ENCODE peak calls at places on chromosome 16, in ten cellular contexts. G is AG04450, B is uterus, S is mammary epithelial cell, L is endodermal cell, D is stomach, T is lower lobe of right lung, K is cardiac muscle cell, I is HL-60, N is colonic mucosa. J is an unnamed sample. For H3K27me3, the result is how much of the 10 kb centered on the place peaks cover.

GRCh38 chr16:16010194-16010593 is 60.8 kb downstream of the ABCC1 start:
- DNase-seq in L (no peak), N (no peak), K (no peak), G (no peak), S (no peak), I (no peak), B (no peak), T (no peak), D (no peak), J (no peak)

GRCh38 chr16:53598513-53599266 is 95.7 kb upstream of the AKTIP start:
- DNase-seq in N (no peak), T (no peak), G (no peak), S (no peak), L (no peak), B (no peak), K (no peak), D (no peak), I (no peak), J (no peak)

GRCh38 chr16:19375561-19376158 is 42.0 kb upstream of the TMC5 start:
- DNase-seq in K (peak), S (peak), I (no peak), G (peak), D (peak), T (no peak), B (peak), N (peak), L (peak), J (peak)

GRCh38 chr16:22023505-22023904 is 15.6 kb downstream of the MOSMO start:
- DNase-seq in I (no peak), K (no peak), S (no peak), D (no peak), G (no peak), B (no peak), N (no peak), L (no peak), T (no peak), J (no peak)

GRCh38 chr16:54817432-54817831 is 113.2 kb upstream of the IRX5 start:
- DNase-seq in T (no peak), N (no peak), B (no peak), L (peak), I (no peak), D (peak), S (peak), K (peak), G (no peak), J (no peak)

GRCh38 chr16:18931756-18932155 is 5.5 kb upstream of the SMG1 start:
- DNase-seq in L (no peak), D (no peak), N (no peak), T (no peak), K (no peak), G (no peak), B (no peak), I (no peak), S (no peak), J (no peak)

GRCh38 chr16:29007865-29008593 is 23.2 kb downstream of the LAT start:
- DNase-seq in T (no peak), B (no peak), K (peak), S (peak), N (no peak), G (peak), I (peak), D (no peak), L (no peak), J (no peak)

GRCh38 chr16:31487720-31488629 is 5.1 kb downstream of the SLC5A2 start:
- DNase-seq in N (peak), D (peak), I (peak), S (peak), G (no peak), K (peak), L (peak), B (no peak), T (peak), J (no peak)

GRCh38 chr16:12497558-12497957 is 306.1 kb downstream of the CPPED1 start:
- DNase-seq in N (no peak), T (no peak), S (no peak), B (no peak), I (no peak), D (no peak), G (no peak), L (no peak), K (no peak), J (no peak)

GRCh38 chr16:6725634-6726331 is 606.9 kb upstream of the RBFOX1 start:
- DNase-seq in I (no peak), T (no peak), N (no peak), K (no peak), S (no peak), L (no peak), D (no peak), B (no peak), G (no peak), J (no peak)

GRCh38 chr16:76059186-76059585 is 218.0 kb upstream of the CNTNAP4 start:
- DNase-seq in L (no peak), I (no peak), N (no peak), B (no peak), S (peak), D (no peak), K (no peak), T (no peak), G (no peak), J (no peak)

DNA sequence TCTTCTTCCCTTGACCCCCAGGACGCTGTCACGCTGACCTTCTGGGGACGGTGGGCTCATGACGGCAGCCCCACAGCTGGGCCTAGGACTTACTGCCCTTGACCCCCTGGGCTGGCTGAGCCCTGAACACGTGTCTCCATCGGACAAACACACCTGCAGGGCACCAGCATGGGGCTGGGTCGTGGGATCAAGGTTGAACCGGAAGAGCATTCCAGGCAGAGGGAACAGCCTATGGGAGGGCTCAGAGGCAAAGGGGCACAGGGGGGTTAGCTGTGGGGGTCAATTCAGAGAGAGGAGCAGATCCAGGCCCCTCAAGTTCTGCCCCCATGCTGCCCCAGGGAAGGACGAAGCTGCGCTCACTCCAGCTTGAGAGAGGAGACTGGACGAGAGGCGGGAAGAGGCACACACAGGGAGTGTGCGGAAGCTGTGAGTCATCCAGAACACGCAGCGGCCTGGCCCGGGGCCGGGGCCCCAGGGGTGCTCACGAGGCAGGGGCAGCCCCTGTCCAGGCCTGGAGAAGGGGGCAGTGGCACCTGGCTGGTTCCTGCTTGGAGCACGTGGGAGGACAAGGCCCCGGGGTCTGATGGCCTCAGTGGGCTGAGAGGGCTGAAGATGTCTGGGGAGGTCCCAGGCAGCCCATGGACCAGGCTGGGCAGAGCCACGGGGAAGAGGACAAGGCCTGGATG is 9.9 kb downstream of the SSTR5 start:
- DNase-seq in S (peak), N (no peak), T (no peak), D (no peak), G (no peak), I (no peak), L (no peak), B (no peak), K (peak), J (no peak)
- H3K27me3 ChIP-seq in S (under half), N (under half), T (half or more), D (half or more), G (under half), I (under half), L (under half), B (under half), K (under half), J (under half)

GRCh38 chr16:71893888-71894228 is 1.5 kb upstream of the IST1 start:
- DNase-seq in D (no peak), G (no peak), T (no peak), K (no peak), L (no peak), B (no peak), I (no peak), S (no peak), N (no peak), J (no peak)
- H3K4me3 ChIP-seq in D (peak), G (peak), T (peak), K (peak), L (peak), B (peak), I (peak), S (peak), N (peak), J (peak)

DNA sequence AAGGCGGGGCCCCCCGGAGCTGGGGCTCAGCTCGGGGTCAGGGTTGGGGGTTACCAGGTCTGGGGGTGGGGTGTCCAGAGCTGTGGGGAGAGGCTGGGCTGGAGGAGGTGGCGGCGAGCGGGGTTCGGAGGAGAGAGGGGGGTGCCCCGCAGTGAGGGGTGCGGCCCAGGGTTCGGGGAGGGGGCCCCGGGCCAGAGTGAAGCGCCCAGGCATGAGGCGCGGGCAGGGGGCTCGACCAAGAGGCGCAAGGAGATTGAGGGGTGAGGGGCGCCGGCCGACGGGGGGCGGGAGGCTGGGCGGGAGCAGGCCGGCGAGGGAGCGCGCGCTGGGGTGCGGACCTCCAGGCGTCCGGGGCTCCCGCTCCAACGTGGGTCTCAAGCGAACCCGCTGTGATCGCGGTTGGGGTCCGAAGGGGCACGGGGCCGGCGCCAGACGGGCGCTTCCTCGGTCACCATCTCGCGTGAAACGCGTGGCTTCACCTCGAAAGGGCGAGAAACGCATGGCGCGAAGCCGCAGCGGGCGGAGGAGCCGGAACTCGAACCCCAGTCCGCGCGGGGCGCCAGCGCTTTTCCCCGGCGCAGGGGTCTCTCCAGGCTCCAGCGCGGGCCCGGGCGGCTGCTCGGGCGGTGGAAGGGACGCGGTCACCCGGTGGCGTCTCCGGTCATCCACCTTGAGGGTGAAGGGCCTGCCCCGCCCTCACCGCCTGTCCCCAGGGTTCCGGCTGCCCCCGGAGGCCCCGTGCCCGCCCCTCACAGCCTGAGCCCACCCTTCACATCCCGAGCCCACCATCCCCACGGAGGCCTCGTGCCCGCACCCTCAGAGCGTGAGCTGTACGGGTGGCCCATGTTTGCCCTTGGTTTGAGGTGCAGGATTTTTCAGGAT is 856 bp downstream of the CPNE7 start:
- DNase-seq in N (no peak), L (no peak), K (no peak), T (no peak), I (no peak), G (no peak), D (no peak), S (no peak), B (no peak), J (no peak)
- TF ChIP-seq CTCF in N (no peak), L (no peak), K (no peak), T (no peak), I (no peak), G (no peak), D (no peak), S (no peak), B (no peak), J (no peak)

GRCh38 chr16:85537331-85537788 is 75.8 kb upstream of the GSE1 start:
- DNase-seq in D (no peak), B (no peak), I (no peak), T (no peak), S (no peak), L (no peak), K (no peak), N (no peak), G (no peak), J (no peak)

GRCh38 chr16:85539084-85539483 is 74.0 kb upstream of the GSE1 start:
- DNase-seq in T (no peak), K (no peak), I (no peak), L (no peak), N (no peak), S (no peak), B (no peak), G (no peak), D (no peak), J (no peak)

GRCh38 chr16:85536073-85536410 is 77.1 kb upstream of the GSE1 start:
- DNase-seq in G (no peak), I (peak), K (peak), T (peak), N (no peak), L (peak), S (no peak), D (peak), B (peak), J (no peak)

GRCh38 chr16:85536411-85537330 is 76.5 kb upstream of the GSE1 start:
- DNase-seq in I (no peak), N (no peak), D (no peak), B (no peak), T (no peak), K (no peak), G (no peak), L (no peak), S (no peak), J (no peak)

DNA sequence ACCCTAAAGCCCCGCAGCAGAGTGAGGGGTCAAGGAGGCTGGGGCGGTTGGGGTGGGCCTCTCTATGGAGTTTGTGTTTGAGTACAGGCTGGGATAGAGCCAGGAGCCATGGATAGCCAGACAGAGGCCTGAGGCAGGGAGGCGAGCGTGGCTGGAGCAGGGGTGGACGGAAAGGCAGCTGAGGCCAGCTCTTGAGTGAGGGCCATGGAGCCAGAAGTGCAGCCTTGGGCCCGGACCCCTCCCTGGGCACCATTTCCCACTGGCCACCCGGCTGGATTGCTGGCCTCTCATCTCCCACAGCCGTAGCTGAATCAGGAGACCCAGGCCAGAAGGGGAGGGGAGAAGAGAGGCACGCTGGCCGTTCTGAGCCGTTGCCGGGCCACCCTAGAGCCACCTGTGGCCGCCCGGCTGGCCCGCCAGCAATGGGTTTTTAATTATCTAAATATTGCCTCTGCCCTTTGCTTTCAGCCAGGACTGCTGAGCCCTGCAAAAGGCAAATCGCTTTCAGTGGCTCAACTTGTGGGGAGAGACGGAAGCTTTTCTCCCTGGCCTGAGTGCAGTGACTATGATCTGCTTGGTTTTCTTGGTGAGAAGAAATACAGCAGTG is 75.2 kb upstream of the GSE1 start:
- DNase-seq in D (no peak), K (no peak), B (no peak), S (no peak), L (no peak), T (no peak), N (no peak), G (no peak), I (no peak), J (no peak)
- H3K27me3 ChIP-seq in D (under half), K (under half), B (under half), S (under half), L (under half), T (under half), N (under half), G (under half), I (under half), J (under half)

J was measured in BJ.